ENCODE peak calls at places on chromosomes 5 and 9, in eight cellular contexts. N is aorta; F is neural progenitor cell; G is CD8-positive, alpha-beta T cell; U is endothelial cell of umbilical vein; J is pancreas; S is tibial artery; W is A673. B is an unnamed sample. For H3K4me1, the result is how much of the 10 kb centered on the place peaks cover.

GRCh38 chr5:149712439-149713147 is 17.5 kb upstream of the PPARGC1B start:
- DNase-seq in N (no peak), W (no peak), U (no peak), G (no peak), J (no peak), F (peak), S (no peak), B (no peak)

GRCh38 chr9:14535161-14535930 is 157.9 kb downstream of the ZDHHC21 start:
- DNase-seq in W (no peak), F (no peak), G (no peak), S (no peak), J (no peak), N (no peak), U (no peak), B (no peak)

GRCh38 chr5:14507156-14507941 is 74.2 kb upstream of the OTULINL start:
- DNase-seq in J (no peak), F (no peak), S (no peak), G (no peak), N (no peak), W (no peak), U (no peak), B (no peak)

GRCh38 chr9:36501727-36502126 is 71.0 kb upstream of the MELK start:
- DNase-seq in W (no peak), F (no peak), N (no peak), U (no peak), S (no peak), J (no peak), G (no peak), B (peak)

GRCh38 chr9:114489928-114490327 is 15.3 kb downstream of the WHRN start:
- DNase-seq in U (no peak), J (no peak), W (no peak), S (no peak), N (no peak), F (no peak), G (no peak), B (no peak)

GRCh38 chr5:52811067-52811749 is 23.5 kb downstream of the ITGA1 start:
- DNase-seq in S (peak), G (no peak), W (no peak), J (no peak), U (no peak), N (no peak), F (no peak), B (no peak)

GRCh38 chr5:75935572-75935971 is 147.6 kb upstream of the SV2C start:
- DNase-seq in N (no peak), J (no peak), F (no peak), U (no peak), G (no peak), W (no peak), S (no peak), B (no peak)

GRCh38 chr5:148696438-148697036 is 42.2 kb upstream of the HTR4 start:
- DNase-seq in S (no peak), G (no peak), N (no peak), J (no peak), U (no peak), F (no peak), W (no peak), B (no peak)

GRCh38 chr5:33409435-33410146 is 31.2 kb upstream of the TARS1 start:
- DNase-seq in W (no peak), F (no peak), G (no peak), U (no peak), N (no peak), J (peak), S (no peak), B (no peak)

GRCh38 chr5:62575066-62575465 is 3.6 kb upstream of the LRRC70 start:
- DNase-seq in N (no peak), W (no peak), J (no peak), G (no peak), F (no peak), U (peak), S (no peak), B (no peak)
- H3K4me1 ChIP-seq in N (under half), W (half or more), J (under half), G (under half), F (under half), U (under half), S (under half), B (under half)

GRCh38 chr5:116563909-116564308 is 10.7 kb downstream of the SEMA6A start:
- DNase-seq in W (no peak), N (no peak), J (no peak), F (no peak), S (no peak), U (no peak), G (no peak), B (no peak)

GRCh38 chr5:116564322-116564721 is 10.3 kb downstream of the SEMA6A start:
- DNase-seq in G (no peak), F (no peak), S (no peak), W (no peak), J (no peak), N (no peak), U (no peak), B (peak)

GRCh38 chr5:116561658-116562057 is 13.0 kb downstream of the SEMA6A start:
- DNase-seq in G (no peak), W (no peak), J (no peak), F (no peak), U (no peak), N (no peak), S (no peak), B (no peak)

GRCh38 chr5:116564756-116565593 is 9.6 kb downstream of the SEMA6A start:
- DNase-seq in N (no peak), J (no peak), G (no peak), F (no peak), W (no peak), U (no peak), S (no peak), B (no peak)

DNA sequence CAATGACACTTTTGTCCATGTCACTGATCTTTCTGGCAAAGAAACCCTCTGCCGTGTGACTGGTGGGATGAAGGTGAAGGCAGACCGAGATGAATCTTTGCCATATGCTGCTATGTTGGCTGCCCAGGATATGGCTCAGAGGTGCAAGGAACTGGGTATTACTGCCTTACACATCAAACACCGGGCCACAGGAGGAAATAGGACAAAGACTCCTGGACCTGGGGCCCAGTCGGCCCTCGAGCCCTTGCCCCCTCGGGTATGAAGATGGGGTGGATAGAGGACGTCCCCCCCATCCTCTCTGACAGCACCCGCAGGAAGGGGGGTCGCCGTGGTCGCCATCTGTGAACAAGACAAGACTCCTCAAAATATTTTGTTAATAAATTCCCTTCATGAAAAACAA is 12.0 kb downstream of the SEMA6A start:
- DNase-seq in W (no peak), J (no peak), F (no peak), U (no peak), N (no peak), S (no peak), G (no peak), B (no peak)
- H3K4me1 ChIP-seq in W (under half), J (under half), F (half or more), U (under half), N (under half), S (under half), G (under half), B (under half)

DNA sequence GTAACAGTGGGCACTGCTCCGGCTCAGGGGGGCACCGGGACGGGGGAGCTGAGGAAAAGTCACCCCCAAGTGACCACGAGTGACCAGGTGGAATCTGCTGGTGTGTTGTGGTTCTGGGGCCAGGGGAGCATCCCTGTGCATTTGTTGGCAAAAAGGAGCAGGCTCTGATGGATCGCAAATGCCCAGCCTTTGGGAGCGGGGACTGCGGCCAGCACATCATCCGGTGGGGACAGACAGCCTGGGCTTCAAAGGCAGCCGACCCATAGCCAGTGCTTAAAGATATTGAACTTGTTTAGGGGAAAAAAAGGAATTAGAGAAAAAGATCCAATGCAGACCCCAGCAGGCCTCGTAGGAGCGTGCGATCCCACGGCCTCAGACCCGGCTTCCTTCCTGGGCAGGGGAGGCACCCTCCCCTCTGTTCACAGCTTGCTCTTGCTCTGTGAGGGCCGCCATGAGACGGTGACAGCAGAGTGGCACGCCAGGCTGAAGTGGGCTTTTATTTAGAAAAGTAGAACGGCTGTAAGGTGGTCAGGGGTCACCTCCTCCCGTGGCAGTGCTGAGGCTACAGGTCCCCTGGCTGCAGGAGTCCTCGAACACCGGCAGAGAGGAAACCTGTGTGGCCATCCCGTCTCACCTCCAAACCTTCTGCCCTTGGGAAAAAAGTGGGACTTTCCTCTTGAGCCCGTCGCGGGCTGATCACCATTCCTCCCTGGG is 41.2 kb downstream of the COL5A1 start:
- DNase-seq in S (no peak), F (no peak), U (no peak), N (peak), W (no peak), G (no peak), J (no peak), B (no peak)
- H3K4me1 ChIP-seq in S (under half), F (under half), U (under half), N (under half), W (under half), G (under half), J (under half), B (under half)

DNA sequence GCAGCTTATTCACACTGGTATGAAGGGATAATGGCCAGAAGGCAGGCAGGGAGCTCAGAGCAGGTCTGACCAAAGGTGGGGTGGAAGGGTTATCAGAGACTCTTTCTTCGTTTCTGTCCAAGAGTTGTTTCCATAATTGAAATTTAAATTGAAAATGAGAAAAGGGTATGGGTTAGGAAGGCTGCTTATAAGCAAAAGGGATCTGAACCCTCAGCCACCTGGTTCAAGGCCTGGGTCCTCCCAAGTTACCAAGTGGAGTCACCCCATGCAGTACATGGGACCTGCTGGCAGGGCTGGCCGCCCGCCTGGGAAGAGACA is 17.8 kb downstream of the EEIG1 start:
- DNase-seq in U (no peak), N (no peak), F (no peak), J (no peak), W (no peak), S (no peak), G (no peak), B (no peak)
- H3K4me1 ChIP-seq in U (under half), N (under half), F (under half), J (under half), W (half or more), S (half or more), G (half or more), B (under half)

DNA sequence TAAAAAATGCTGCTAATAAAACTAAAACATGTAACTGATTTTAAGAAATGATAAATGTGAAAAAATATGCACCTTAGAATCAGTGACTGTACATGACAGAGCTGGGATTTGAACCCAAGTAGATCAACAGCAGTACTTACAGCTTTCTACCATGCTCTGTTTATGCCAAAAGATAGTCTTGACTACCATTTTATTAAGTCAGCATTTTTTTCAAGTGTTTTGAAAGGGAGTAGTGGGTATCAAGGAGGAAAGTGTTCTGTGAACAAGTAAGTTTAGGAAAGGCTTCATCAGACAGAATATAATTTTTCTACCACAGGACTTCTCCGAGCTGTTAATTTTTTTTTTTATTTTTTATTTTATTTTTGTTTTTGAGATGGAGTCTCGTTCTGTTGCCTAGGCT is 180.4 kb upstream of the GLRA1 start:
- DNase-seq in J (no peak), W (no peak), U (no peak), N (no peak), F (no peak), G (no peak), S (no peak), B (no peak)
- H3K4me1 ChIP-seq in J (under half), W (under half), U (under half), N (under half), F (under half), G (under half), S (under half), B (under half)

GRCh38 chr5:170413897-170414296 is 24.7 kb upstream of the KCNMB1 start:
- DNase-seq in S (no peak), W (no peak), F (no peak), J (no peak), U (no peak), N (no peak), G (no peak), B (no peak)

GRCh38 chr5:170419666-170420065 is 30.5 kb upstream of the KCNMB1 start:
- DNase-seq in W (no peak), N (no peak), G (no peak), S (no peak), U (no peak), F (no peak), J (no peak), B (no peak)

GRCh38 chr5:170414786-170415185 is 25.6 kb upstream of the KCNMB1 start:
- DNase-seq in F (no peak), U (no peak), S (no peak), J (no peak), N (no peak), G (no peak), W (no peak), B (no peak)

GRCh38 chr5:170418736-170419135 is 29.6 kb upstream of the KCNMB1 start:
- DNase-seq in U (no peak), W (no peak), S (no peak), G (no peak), F (no peak), N (no peak), J (no peak), B (no peak)

GRCh38 chr5:170416526-170416925 is 27.4 kb upstream of the KCNMB1 start:
- DNase-seq in S (no peak), G (no peak), F (no peak), W (no peak), J (no peak), U (no peak), N (no peak), B (no peak)
- H3K4me1 ChIP-seq in S (under half), G (under half), F (under half), W (under half), J (under half), U (under half), N (under half), B (under half)